ENCODE peak calls at places on chromosomes 5 and 9, in four cellular contexts. K is cardiac muscle cell, Z is IMR-90, S is WERI-Rb-1. L is an unnamed sample.

GRCh38 chr9:36844961-36845360 is 189.1 kb downstream of the PAX5 start:
- DNase-seq in K (no peak), Z (no peak), S (no peak), L (no peak)

GRCh38 chr9:14910178-14910805 is at the start of gene FREM1:
- DNase-seq in Z (no peak), S (no peak), K (peak; percentile 67), L (no peak)

GRCh38 chr5:95962785-95963184 is 1.1 kb upstream of the ELL2 start:
- DNase-seq in Z (no peak), K (peak; percentile 45), S (peak; percentile 12), L (no peak)

GRCh38 chr5:80837679-80838078 is 122.5 kb upstream of the RASGRF2 start:
- DNase-seq in K (no peak), S (no peak), Z (no peak), L (no peak)

GRCh38 chr9:1267581-1267980 is 217.4 kb downstream of the DMRT2 start:
- DNase-seq in S (no peak), K (no peak), Z (no peak), L (no peak)

GRCh38 chr9:81410201-81410600 is 279.1 kb downstream of the TLE1 start:
- DNase-seq in Z (peak; percentile 91), K (peak; percentile 34), S (peak; percentile 27), L (no peak)

GRCh38 chr9:133800266-133800665 is 62.1 kb upstream of the SARDH start:
- DNase-seq in Z (no peak), S (no peak), K (no peak), L (no peak)

GRCh38 chr5:77855369-77855768 is 79.2 kb upstream of the TBCA start:
- DNase-seq in Z (no peak), S (no peak), K (no peak), L (no peak)

GRCh38 chr5:37111426-37112382 is 137.5 kb downstream of the CPLANE1 start:
- DNase-seq in S (no peak), Z (no peak), K (no peak), L (no peak)

GRCh38 chr9:132943677-132944293 is 631 bp downstream of the TSC1 start:
- DNase-seq in S (no peak), K (no peak), Z (no peak), L (no peak)

GRCh38 chr9:138122676-138123075 is 245.1 kb downstream of the CACNA1B start:
- DNase-seq in S (no peak), Z (no peak), K (no peak), L (no peak)

DNA sequence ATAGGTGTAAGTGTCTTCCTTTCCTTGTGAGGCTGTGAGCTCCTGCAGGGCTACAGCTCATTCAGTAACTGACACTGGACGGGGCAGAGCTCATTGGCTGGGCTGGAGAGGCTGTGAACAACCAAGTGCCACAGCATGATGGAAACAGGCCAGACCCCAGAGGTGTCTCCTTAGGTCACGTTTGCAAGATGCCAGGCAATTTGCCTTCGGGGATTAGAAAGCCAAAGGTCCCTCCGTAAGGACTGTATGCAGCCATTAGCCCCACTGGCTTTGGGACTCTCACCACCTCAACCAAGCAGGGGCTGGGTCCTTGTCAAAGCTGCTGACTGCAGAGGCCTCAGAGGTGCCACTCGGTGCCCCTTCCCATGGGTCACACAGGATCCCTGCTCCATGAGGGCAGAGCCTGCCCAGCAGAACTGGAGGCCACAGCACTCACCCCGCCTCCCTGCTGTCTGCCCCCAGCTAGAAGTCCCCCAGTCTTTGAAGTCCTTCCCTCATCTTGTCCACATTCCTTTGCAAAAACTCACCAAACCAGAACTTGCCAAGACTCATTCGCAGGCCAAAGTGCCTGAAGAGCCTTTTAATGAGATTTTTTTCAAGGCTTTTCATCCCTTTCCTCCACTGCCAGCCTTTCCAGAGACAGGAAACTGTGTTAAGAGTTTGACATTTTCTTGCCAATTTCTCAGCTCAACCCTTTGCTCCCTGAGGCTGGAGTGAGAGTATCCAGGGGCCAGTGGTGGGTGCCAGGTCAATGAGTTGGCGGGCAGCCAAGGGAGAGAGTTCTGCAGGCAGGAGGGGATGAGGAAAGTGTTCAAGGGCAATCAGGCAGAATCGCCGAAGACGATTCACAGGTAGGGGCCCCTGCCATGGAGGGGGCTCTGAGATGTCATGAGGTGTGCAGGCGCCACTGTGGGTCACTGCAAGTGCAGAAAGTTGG is 39.7 kb upstream of the SLC25A51 start:
- DNase-seq in Z (peak; percentile 94), S (no peak), K (peak; percentile 91), L (no peak)
- H3K27me3 ChIP-seq in Z (no peaks in the 10 kb centered on the region), S (no peaks in the 10 kb centered on the region), K (no peaks in the 10 kb centered on the region), L (no peaks in the 10 kb centered on the region)

GRCh38 chr5:132417461-132417860 is 48.0 kb downstream of the SLC22A5 start:
- DNase-seq in S (no peak), Z (no peak), K (no peak), L (no peak)
- H3K27ac ChIP-seq in S (no peak overlapping the region), Z (no peak overlapping the region), K (no peak overlapping the region), L (no peak overlapping the region)

GRCh38 chr5:157460921-157461792 is 1.1 kb downstream of the NIPAL4 start:
- DNase-seq in K (no peak), S (no peak), Z (no peak), L (no peak)
- H3K4me3 ChIP-seq in K (no peak overlapping the region), S (no peak overlapping the region), Z (no peak overlapping the region), L (no peak overlapping the region)

GRCh38 chr9:135101068-135101410 is 13.6 kb downstream of the OLFM1 start:
- DNase-seq in S (no peak), Z (no peak), K (no peak), L (no peak)

GRCh38 chr9:135101926-135102325 is 14.5 kb downstream of the OLFM1 start:
- DNase-seq in S (no peak), K (no peak), Z (no peak), L (no peak)

GRCh38 chr9:135103001-135103446 is 15.6 kb downstream of the OLFM1 start:
- DNase-seq in Z (no peak), K (no peak), S (no peak), L (no peak)

GRCh38 chr9:135101486-135101885 is 14.0 kb downstream of the OLFM1 start:
- DNase-seq in S (no peak), Z (no peak), K (no peak), L (no peak)

GRCh38 chr9:135102331-135102730 is 14.9 kb downstream of the OLFM1 start:
- DNase-seq in S (no peak), Z (no peak), K (no peak), L (no peak)
- H3K27me3 ChIP-seq in S (no peaks in the 10 kb centered on the region), Z (no peaks in the 10 kb centered on the region), K (no peaks in the 10 kb centered on the region), L (no peaks in the 10 kb centered on the region)

L was measured in iPS DF 6.9.